ENCODE peak calls at places on chromosomes 4 and X, in nine cellular contexts. H is heart right ventricle, F is SK-N-SH, X is spleen, E is K562, Z is astrocyte, B is ovary, R is psoas muscle, V is adrenal gland. Q is an unnamed sample.
A peak's percentile ranks its signal among the peaks of the same experiment; 100 is the strongest.

GRCh38 chr4:140153744-140154571 is at the start of gene MAML3:
- DNase-seq in R (peak; percentile 96), H (peak; percentile 95), B (peak; percentile 94), E (peak; percentile 77), F (peak; percentile 90), Z (peak; percentile 97), X (peak; percentile 96), V (peak; percentile 96), Q (peak; percentile 95)

GRCh38 chr4:154030747-154031146 is 241.9 kb upstream of the SFRP2 start:
- DNase-seq in X (no peak), H (no peak), V (no peak), B (no peak), R (no peak), E (no peak), Z (no peak), F (no peak), Q (no peak)

GRCh38 chrX:8341814-8342590 is 122.6 kb upstream of the VCX3B start:
- DNase-seq in X (no peak), E (no peak), V (no peak), B (no peak), H (no peak), Z (peak; percentile 70), F (no peak), R (no peak), Q (no peak)

GRCh38 chr4:8834681-8835220 is 36.9 kb downstream of the HMX1 start:
- DNase-seq in V (no peak), R (no peak), E (no peak), Z (no peak), B (peak; percentile 4), H (no peak), X (no peak), F (peak; percentile 45), Q (peak; percentile 52)

GRCh38 chrX:69152398-69152797 is 12.9 kb downstream of the PJA1 start:
- DNase-seq in H (no peak), Z (no peak), F (peak; percentile 17), E (no peak), X (peak; percentile 59), V (peak; percentile 71), B (peak; percentile 46), R (peak; percentile 39), Q (peak; percentile 47)

GRCh38 chr4:139794158-139794954 is 128.7 kb downstream of the MGST2 start:
- DNase-seq in H (no peak), Z (peak; percentile 24), E (no peak), V (no peak), F (peak; percentile 45), B (no peak), R (no peak), X (no peak), Q (no peak)

GRCh38 chr4:14345356-14345775 is 656.9 kb upstream of the CPEB2 start:
- DNase-seq in V (peak; percentile 27), Z (peak; percentile 48), B (no peak), H (no peak), R (no peak), X (no peak), E (no peak), F (no peak), Q (no peak)

GRCh38 chr4:74178798-74179197 is 20.9 kb downstream of the MTHFD2L start:
- DNase-seq in V (no peak), R (no peak), H (no peak), B (no peak), X (no peak), E (no peak), Z (no peak), F (no peak), Q (no peak)

GRCh38 chr4:88378691-88379559 is at the start of gene HERC6:
- DNase-seq in R (peak; percentile 73), Z (peak; percentile 73), E (peak; percentile 63), H (peak; percentile 74), X (peak; percentile 94), F (peak; percentile 90), V (peak; percentile 87), B (peak; percentile 78), Q (peak; percentile 81)

GRCh38 chrX:39866229-39866628 is 231.5 kb downstream of the BCOR start:
- DNase-seq in R (no peak), F (no peak), E (no peak), X (no peak), Z (no peak), B (no peak), H (no peak), V (no peak), Q (no peak)

GRCh38 chr4:38917481-38918025 is 49.9 kb downstream of the FAM114A1 start:
- DNase-seq in F (no peak), E (no peak), Z (no peak), R (no peak), B (no peak), V (no peak), H (no peak), X (no peak), Q (no peak)

GRCh38 chrX:47722260-47722659 is 63.3 kb upstream of the UXT start:
- DNase-seq in R (no peak), X (peak; percentile 61), E (no peak), H (no peak), F (no peak), Z (no peak), V (no peak), B (no peak), Q (no peak)

GRCh38 chr4:78703079-78703478 is 73.1 kb upstream of the BMP2K start:
- DNase-seq in H (no peak), V (no peak), R (no peak), Z (no peak), B (no peak), E (no peak), X (no peak), F (no peak), Q (no peak)

GRCh38 chr4:67204441-67204840 is 340.9 kb downstream of the CENPC start:
- DNase-seq in E (no peak), X (no peak), Z (peak; percentile 2), R (no peak), B (no peak), F (no peak), H (no peak), V (no peak), Q (no peak)
- TF ChIP-seq CTCF in E (no peak), X (no peak), Z (no peak), R (no peak), B (no peak), F (no peak), H (no peak), V (no peak), Q (no peak)

GRCh38 chrX:102746134-102746584 is 25.6 kb downstream of the GPRASP3 start:
- DNase-seq in X (peak; percentile 84), Z (no peak), B (peak; percentile 54), H (peak; percentile 52), E (no peak), V (peak; percentile 36), F (peak; percentile 62), R (peak; percentile 33), Q (no peak)
- H3K4me3 ChIP-seq in X (peak overlapping the region; percentile 38), Z (peak overlapping the region; percentile 67), B (peak overlapping the region; percentile 49), H (peak overlapping the region; percentile 63), E (no peak overlapping the region), V (peak overlapping the region; percentile 19), F (peak overlapping the region; percentile 61), R (peak overlapping the region; percentile 59), Q (peak overlapping the region; percentile 74)

DNA sequence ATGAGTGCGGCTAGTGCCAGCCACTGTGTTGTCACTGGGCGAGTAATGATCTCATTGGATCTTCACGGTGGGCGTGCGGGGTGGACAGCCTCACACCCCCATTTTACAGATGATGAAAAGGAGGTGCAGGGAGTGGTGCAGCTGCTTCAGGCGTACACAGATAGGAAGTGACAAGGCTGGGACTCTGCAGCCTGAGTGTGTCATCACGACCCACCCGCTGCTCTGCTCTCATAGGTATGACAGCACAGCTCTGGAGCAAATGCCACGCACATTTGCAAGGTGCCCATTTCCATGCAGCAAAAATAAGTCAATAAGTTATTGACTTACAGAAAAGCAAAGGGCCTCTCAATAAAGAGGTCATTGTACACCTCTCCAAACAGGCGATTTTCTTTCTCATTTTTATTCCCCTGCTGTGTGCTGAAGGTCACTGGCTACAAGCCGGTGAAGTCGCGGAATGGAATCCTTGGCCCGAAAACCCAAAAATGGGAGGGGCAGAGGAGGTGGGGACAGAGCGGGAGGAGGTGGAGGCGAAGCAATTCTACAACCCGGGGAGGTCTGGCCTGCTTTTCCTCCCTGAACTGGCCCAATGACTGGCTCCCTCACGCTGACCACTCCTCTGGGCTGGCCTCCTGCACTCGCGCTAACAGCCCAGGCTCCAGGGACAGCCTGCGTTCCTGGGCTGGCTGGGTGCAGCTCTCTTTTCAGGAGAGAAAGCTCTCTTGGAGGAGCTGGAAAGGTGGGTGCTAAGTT is at the start of gene SOD3:
- DNase-seq in E (peak; percentile 46), V (peak; percentile 89), Z (peak; percentile 88), H (peak; percentile 80), B (peak; percentile 80), R (peak; percentile 81), X (peak; percentile 75), F (no peak), Q (peak; percentile 97)
- H3K27ac ChIP-seq in E (no peak within 1 kb of the TSS), V (no peak within 1 kb of the TSS), Z (peak within 1 kb of the TSS; percentile 43), H (peak within 1 kb of the TSS; percentile 88), B (peak within 1 kb of the TSS; percentile 53), R (peak within 1 kb of the TSS; percentile 74), X (peak within 1 kb of the TSS; percentile 59), F (peak within 1 kb of the TSS; percentile 72), Q (peak within 1 kb of the TSS; percentile 94)

GRCh38 chr4:72918362-72918761 is 151.2 kb downstream of the COX18 start:
- DNase-seq in R (no peak), E (no peak), F (no peak), Z (no peak), V (no peak), H (no peak), B (no peak), X (no peak), Q (no peak)

GRCh38 chr4:72924814-72925213 is 144.7 kb downstream of the COX18 start:
- DNase-seq in V (no peak), H (no peak), Z (no peak), B (no peak), R (no peak), F (no peak), X (no peak), E (no peak), Q (no peak)

GRCh38 chr4:72919464-72919863 is 150.1 kb downstream of the COX18 start:
- DNase-seq in H (no peak), E (no peak), Z (no peak), V (no peak), F (no peak), B (no peak), X (no peak), R (no peak), Q (no peak)

GRCh38 chr4:72919937-72920336 is 149.6 kb downstream of the COX18 start:
- DNase-seq in F (no peak), H (no peak), X (no peak), V (no peak), E (no peak), R (no peak), B (no peak), Z (no peak), Q (no peak)
- TF ChIP-seq CTCF in F (no peak), H (no peak), X (no peak), V (no peak), E (no peak), R (no peak), B (no peak), Z (no peak), Q (no peak)

DNA sequence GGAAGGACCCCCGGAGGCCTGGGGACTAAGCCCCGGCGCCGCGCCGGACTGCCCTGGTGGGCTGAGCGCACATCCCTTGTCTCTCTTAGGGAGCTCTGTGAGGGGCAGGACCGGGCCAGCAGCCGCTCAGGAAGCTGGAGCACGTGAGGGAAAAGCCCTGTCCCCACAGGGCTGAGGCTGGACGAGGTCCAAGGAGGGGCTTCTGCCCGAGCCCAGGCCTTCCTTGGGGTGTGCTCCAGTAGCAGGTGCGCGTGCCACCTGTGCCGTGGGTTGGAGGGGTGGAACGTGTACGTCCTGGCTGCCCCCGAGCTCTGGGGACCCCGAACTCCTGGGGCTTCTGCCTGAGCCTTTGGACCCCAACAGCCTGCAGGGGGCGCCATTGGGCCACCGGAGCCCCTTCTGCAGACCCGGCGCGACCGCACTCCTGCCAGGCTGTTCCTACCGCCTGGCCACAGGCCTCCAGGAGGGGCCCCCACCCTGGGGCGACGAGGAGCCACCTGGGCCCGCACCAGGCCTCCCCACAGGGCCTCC is 27.2 kb downstream of the TACC3 start:
- DNase-seq in B (peak; percentile 56), F (peak; percentile 98), H (peak; percentile 79), X (peak; percentile 92), R (peak; percentile 67), Z (no peak), E (peak; percentile 92), V (peak; percentile 82), Q (no peak)
- H3K4me3 ChIP-seq in B (no peak overlapping the region), F (peak overlapping the region; percentile 10), H (no peak overlapping the region), X (no peak overlapping the region), R (no peak overlapping the region), Z (no peak overlapping the region), E (peak overlapping the region; percentile 13), V (no peak overlapping the region), Q (no peak overlapping the region)

Q was measured in coronary artery.